ENCODE peak calls at places on chromosomes 2 and 18, in four cellular contexts. H is NCI-H774, M is cerebellar cortex, R is DMS79 treated with DMSO at 0.1 percent for 48 hours. T is an unnamed sample.

GRCh38 chr18:3466051-3466450 is 16.1 kb downstream of the TGIF1 start:
- DNase-seq in R (no peak), M (no peak), H (no peak), T (no peak)

GRCh38 chr2:64825831-64826496 is 163.2 kb upstream of the SLC1A4 start:
- DNase-seq in M (no peak), H (no peak), R (no peak), T (no peak)

GRCh38 chr2:238450440-238450861 is 23.7 kb downstream of the ASB1 start:
- DNase-seq in M (no peak), R (no peak), H (no peak), T (no peak)

GRCh38 chr2:43576983-43577892 is 18.6 kb downstream of the THADA start:
- DNase-seq in H (no peak), R (peak; percentile 42), M (peak; percentile 67), T (no peak)

GRCh38 chr18:715626-716025 is 3.2 kb upstream of the ENOSF1 start:
- DNase-seq in R (no peak), M (no peak), H (no peak), T (no peak)

GRCh38 chr2:206428783-206429182 is 14.5 kb upstream of the ADAM23 start:
- DNase-seq in R (no peak), H (no peak), M (no peak), T (no peak)

GRCh38 chr2:26394694-26395093 is 7.0 kb upstream of the DRC1 start:
- DNase-seq in M (no peak), R (no peak), H (no peak), T (no peak)

GRCh38 chr2:37109523-37109922 is 25.2 kb downstream of the GPATCH11 start:
- DNase-seq in H (no peak), M (no peak), R (no peak), T (no peak)

GRCh38 chr2:62375051-62375450 is 130.9 kb downstream of the TMEM17 start:
- DNase-seq in M (no peak), H (no peak), R (peak; percentile 97), T (no peak)

GRCh38 chr2:43273477-43273876 is 47.1 kb upstream of the ZFP36L2 start:
- DNase-seq in R (no peak), H (no peak), M (no peak), T (peak; percentile 45)

GRCh38 chr2:47313728-47314127 is 89.2 kb upstream of the MSH2 start:
- DNase-seq in R (no peak), H (no peak), M (no peak), T (no peak)

GRCh38 chr2:221629478-221629877 is 57.4 kb upstream of the EPHA4 start:
- DNase-seq in M (no peak), H (no peak), R (no peak), T (no peak)

GRCh38 chr2:36380624-36381481 is 25.3 kb downstream of the CRIM1 start:
- DNase-seq in M (no peak), H (no peak), R (no peak), T (no peak)

GRCh38 chr2:96698221-96698861 is 41.5 kb downstream of the LMAN2L start:
- DNase-seq in M (no peak), H (no peak), R (no peak), T (no peak)

GRCh38 chr2:86213699-86214502 is 14.6 kb downstream of the MRPL35 start:
- DNase-seq in H (no peak), R (peak; percentile 81), M (no peak), T (no peak)

GRCh38 chr2:219420687-219421086 is 2.5 kb downstream of the DES start:
- DNase-seq in H (no peak), R (no peak), M (no peak), T (no peak)

GRCh38 chr18:74546751-74547530 is 12.6 kb downstream of the CNDP1 start:
- DNase-seq in R (no peak), M (no peak), H (no peak), T (no peak)

GRCh38 chr18:11504962-11505361 is 104.4 kb upstream of the SLC35G4 start:
- DNase-seq in M (no peak), H (no peak), R (no peak), T (no peak)

GRCh38 chr2:79432731-79433146 is 80.1 kb upstream of the CTNNA2 start:
- DNase-seq in R (no peak), M (peak; percentile 3), H (no peak), T (no peak)

GRCh38 chr2:231530099-231531085 is at the start of gene NMUR1:
- DNase-seq in M (peak; percentile 17), H (peak; percentile 37), R (no peak), T (no peak)

GRCh38 chr2:113158884-113159553 is 14.8 kb upstream of the PSD4 start:
- DNase-seq in H (no peak), M (no peak), R (no peak), T (no peak)

GRCh38 chr18:23902396-23902795 is 112.2 kb upstream of the TTC39C start:
- DNase-seq in R (peak; percentile 82), M (no peak), H (no peak), T (no peak)

GRCh38 chr2:1341409-1342120 is 71.7 kb upstream of the TPO start:
- DNase-seq in R (no peak), M (no peak), H (no peak), T (no peak)

GRCh38 chr2:39938035-39938835 is 159.2 kb upstream of the THUMPD2 start:
- DNase-seq in M (no peak), R (no peak), H (no peak), T (no peak)

GRCh38 chr18:39057423-39058057 is 1491.9 kb upstream of the CELF4 start:
- DNase-seq in H (no peak), R (no peak), M (no peak), T (no peak)

GRCh38 chr2:228747478-228747877 is 523.6 kb downstream of the PID1 start:
- DNase-seq in R (peak; percentile 35), M (no peak), H (no peak), T (no peak)

T was measured in thoracic aorta.